ENCODE peak calls at places on chromosome 2, in nine cellular contexts. W, S, O, Y, I, H, E, L and V are unnamed samples. For H3K4me1, the result is how much of the 10 kb centered on the place peaks cover.

GRCh38 chr2:176291768-176292393 is 22.6 kb downstream of the MTX2 start:
- DNase-seq in Y (no peak), W (no peak), I (no peak), L (no peak), O (no peak), S (no peak), H (no peak), E (no peak), V (no peak)

GRCh38 chr2:100320547-100321180 is 1.6 kb downstream of the LONRF2 start:
- DNase-seq in Y (peak), E (no peak), H (peak), S (peak), W (no peak), L (no peak), O (no peak), I (peak), V (no peak)

GRCh38 chr2:205175831-205176230 is 506.5 kb upstream of the NRP2 start:
- DNase-seq in S (no peak), O (no peak), Y (no peak), I (peak), H (no peak), W (no peak), L (no peak), E (no peak), V (no peak)

GRCh38 chr2:210086292-210086691 is 83.9 kb downstream of the RPE start:
- DNase-seq in I (no peak), S (peak), L (peak), W (no peak), E (no peak), Y (no peak), O (no peak), H (no peak), V (no peak)

GRCh38 chr2:199302851-199303250 is 154.9 kb downstream of the SATB2 start:
- DNase-seq in L (peak), S (no peak), Y (no peak), E (no peak), H (no peak), W (no peak), O (no peak), I (no peak), V (no peak)

GRCh38 chr2:125312342-125312741 is 1287.3 kb downstream of the CNTNAP5 start:
- DNase-seq in L (no peak), H (no peak), O (no peak), W (no peak), I (no peak), Y (no peak), S (no peak), E (no peak), V (no peak)

GRCh38 chr2:105804266-105804665 is 59.6 kb downstream of the NCK2 start:
- DNase-seq in Y (no peak), E (no peak), I (no peak), L (no peak), H (peak), S (no peak), O (no peak), W (no peak), V (no peak)

GRCh38 chr2:100281521-100282438 is 40.5 kb downstream of the LONRF2 start:
- DNase-seq in O (no peak), H (no peak), L (peak), I (no peak), W (no peak), S (no peak), Y (peak), E (no peak), V (no peak)

GRCh38 chr2:88638743-88639142 is 11.5 kb upstream of the EIF2AK3 start:
- DNase-seq in W (no peak), S (peak), E (no peak), I (no peak), Y (no peak), O (no peak), L (peak), H (no peak), V (no peak)

GRCh38 chr2:207385076-207385475 is 144.7 kb upstream of the CREB1 start:
- DNase-seq in L (no peak), E (no peak), W (no peak), O (no peak), S (no peak), Y (no peak), I (no peak), H (no peak), V (no peak)

GRCh38 chr2:148044322-148044721 is 23.4 kb downstream of the MBD5 start:
- DNase-seq in S (no peak), L (no peak), O (no peak), Y (no peak), I (no peak), W (no peak), H (no peak), E (no peak), V (no peak)

GRCh38 chr2:189287982-189288494 is 108.5 kb upstream of the COL5A2 start:
- DNase-seq in S (peak), H (peak), Y (no peak), E (no peak), L (peak), W (peak), I (no peak), O (no peak), V (no peak)

GRCh38 chr2:44941551-44942234 is at the start of gene SIX3:
- DNase-seq in O (no peak), L (peak), Y (no peak), S (peak), E (no peak), W (peak), I (no peak), H (peak), V (no peak)

GRCh38 chr2:217585362-217585761 is 417.4 kb downstream of the TNS1 start:
- DNase-seq in O (no peak), S (no peak), I (no peak), H (no peak), L (no peak), E (no peak), W (no peak), Y (no peak), V (peak)

GRCh38 chr2:142190805-142191204 is 60.0 kb upstream of the LRP1B start:
- DNase-seq in W (no peak), S (no peak), E (no peak), Y (no peak), O (no peak), I (no peak), H (no peak), L (peak), V (no peak)

GRCh38 chr2:228688007-228688645 is 506.6 kb upstream of the SPHKAP start:
- DNase-seq in Y (no peak), E (no peak), L (peak), I (no peak), S (no peak), O (no peak), H (no peak), W (no peak), V (no peak)

GRCh38 chr2:70829916-70830315 is 5.7 kb downstream of the CD207 start:
- DNase-seq in E (no peak), O (no peak), S (no peak), W (no peak), H (no peak), L (no peak), Y (no peak), I (no peak), V (no peak)

GRCh38 chr2:218895758-218896500 is 15.3 kb downstream of the WNT10A start:
- DNase-seq in O (no peak), S (no peak), I (no peak), L (no peak), Y (no peak), H (no peak), E (no peak), W (no peak), V (no peak)

GRCh38 chr2:137980459-137980858 is 16.2 kb downstream of the HNMT start:
- DNase-seq in S (no peak), E (no peak), O (no peak), H (no peak), W (no peak), Y (no peak), L (peak), I (no peak), V (no peak)

GRCh38 chr2:205734436-205734835 is 52.1 kb downstream of the NRP2 start:
- DNase-seq in O (no peak), Y (peak), E (no peak), S (no peak), H (peak), L (peak), I (peak), W (no peak), V (no peak)

GRCh38 chr2:102003696-102004095 is 11.9 kb downstream of the IL1R2 start:
- DNase-seq in S (no peak), O (no peak), I (no peak), E (no peak), Y (no peak), L (no peak), H (no peak), W (no peak), V (no peak)

GRCh38 chr2:102000813-102001766 is 9.3 kb downstream of the IL1R2 start:
- DNase-seq in S (no peak), H (no peak), Y (no peak), I (no peak), L (no peak), W (no peak), O (no peak), E (no peak), V (no peak)

GRCh38 chr2:102002229-102002628 is 10.5 kb downstream of the IL1R2 start:
- DNase-seq in L (no peak), O (no peak), S (no peak), E (no peak), W (peak), Y (no peak), I (no peak), H (no peak), V (no peak)

GRCh38 chr2:102000012-102000411 is 8.3 kb downstream of the IL1R2 start:
- DNase-seq in S (no peak), I (no peak), L (no peak), O (no peak), H (no peak), W (no peak), E (no peak), Y (no peak), V (no peak)

GRCh38 chr2:102001767-102002142 is 10.0 kb downstream of the IL1R2 start:
- DNase-seq in S (no peak), O (no peak), E (no peak), Y (no peak), L (no peak), I (no peak), H (no peak), W (no peak), V (no peak)
- H3K4me3 ChIP-seq in S (no peak), O (no peak), E (no peak), Y (no peak), L (no peak), I (no peak), H (no peak), W (no peak), V (no peak)

GRCh38 chr2:43081131-43081745 is 145.2 kb downstream of the ZFP36L2 start:
- DNase-seq in Y (no peak), H (no peak), S (no peak), O (no peak), L (no peak), W (no peak), E (no peak), I (no peak), V (no peak)

GRCh38 chr2:43082111-43082877 is 144.1 kb downstream of the ZFP36L2 start:
- DNase-seq in Y (peak), W (no peak), E (peak), L (peak), O (peak), H (peak), S (no peak), I (no peak), V (no peak)

GRCh38 chr2:43083278-43083677 is 143.1 kb downstream of the ZFP36L2 start:
- DNase-seq in I (no peak), Y (peak), L (peak), W (no peak), E (no peak), S (no peak), O (no peak), H (no peak), V (peak)

GRCh38 chr2:43083710-43084698 is 142.4 kb downstream of the ZFP36L2 start:
- DNase-seq in L (peak), E (peak), I (peak), Y (peak), S (no peak), W (no peak), H (peak), O (no peak), V (peak)

DNA sequence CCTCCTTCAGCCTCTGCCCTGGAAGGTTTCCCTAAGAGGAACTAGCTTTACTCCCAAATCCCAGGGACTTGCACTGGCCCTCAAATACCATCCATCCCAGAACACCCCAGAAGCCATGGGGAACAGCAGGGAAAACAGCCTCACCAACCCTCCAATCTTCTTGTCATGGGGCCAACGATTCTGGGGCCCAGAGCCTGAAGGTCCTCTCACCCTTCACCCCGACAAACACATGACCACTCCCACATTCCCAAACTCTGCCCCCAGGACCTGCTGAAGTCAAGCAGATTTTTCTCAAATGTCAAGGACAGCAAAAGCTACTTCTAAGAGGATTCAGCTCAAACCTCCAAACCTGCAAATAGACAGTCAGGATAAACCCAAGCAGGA is 143.5 kb downstream of the ZFP36L2 start:
- DNase-seq in S (no peak), Y (no peak), H (no peak), I (no peak), E (no peak), O (no peak), L (no peak), W (no peak), V (no peak)
- H3K4me1 ChIP-seq in S (under half), Y (under half), H (half or more), I (under half), E (half or more), O (under half), L (half or more), W (under half), V (half or more)

GRCh38 chr2:226313071-226313470 is 486.5 kb downstream of the IRS1 start:
- DNase-seq in O (no peak), W (no peak), E (no peak), H (no peak), Y (no peak), S (no peak), L (no peak), I (no peak), V (no peak)

GRCh38 chr2:226306969-226307368 is 492.7 kb downstream of the IRS1 start:
- DNase-seq in O (no peak), E (no peak), S (no peak), H (no peak), W (no peak), Y (no peak), I (no peak), L (no peak), V (no peak)

GRCh38 chr2:226307440-226308365 is 491.9 kb downstream of the IRS1 start:
- DNase-seq in O (no peak), E (no peak), W (no peak), S (no peak), L (no peak), H (no peak), Y (no peak), I (no peak), V (no peak)

GRCh38 chr2:226308981-226309380 is 490.6 kb downstream of the IRS1 start:
- DNase-seq in I (no peak), W (no peak), E (no peak), S (no peak), L (peak), O (no peak), H (no peak), Y (no peak), V (no peak)

GRCh38 chr2:226310081-226310625 is 489.5 kb downstream of the IRS1 start:
- DNase-seq in Y (no peak), H (no peak), I (no peak), O (no peak), W (no peak), E (no peak), S (no peak), L (peak), V (no peak)
- H3K4me3 ChIP-seq in Y (no peak), H (no peak), I (no peak), O (no peak), W (no peak), E (no peak), S (no peak), L (no peak), V (no peak)

GRCh38 chr2:172931256-172931894 is 144.3 kb upstream of the MAP3K20 start:
- DNase-seq in I (peak), S (no peak), L (peak), W (no peak), H (peak), E (no peak), O (no peak), Y (peak), V (no peak)

GRCh38 chr2:172927381-172928357 is 148.0 kb upstream of the MAP3K20 start:
- DNase-seq in L (peak), S (no peak), E (peak), Y (peak), W (no peak), H (no peak), O (peak), I (peak), V (no peak)

GRCh38 chr2:172930871-172931255 is 144.8 kb upstream of the MAP3K20 start:
- DNase-seq in S (no peak), W (no peak), Y (no peak), L (no peak), E (no peak), I (no peak), H (no peak), O (no peak), V (no peak)

GRCh38 chr2:172929644-172930043 is 146.0 kb upstream of the MAP3K20 start:
- DNase-seq in S (no peak), Y (no peak), E (no peak), W (no peak), L (peak), O (no peak), I (no peak), H (no peak), V (no peak)

GRCh38 chr2:172928754-172929153 is 146.9 kb upstream of the MAP3K20 start:
- DNase-seq in S (no peak), O (no peak), Y (no peak), L (peak), E (no peak), I (no peak), H (no peak), W (no peak), V (no peak)
- H3K4me1 ChIP-seq in S (under half), O (under half), Y (under half), L (under half), E (half or more), I (under half), H (under half), W (under half), V (under half)

GRCh38 chr2:151562398-151562797 is 152.7 kb downstream of the RIF1 start:
- DNase-seq in I (no peak), Y (no peak), H (no peak), L (no peak), O (no peak), S (no peak), E (no peak), W (no peak), V (peak)
- H3K4me3 ChIP-seq in I (no peak), Y (no peak), H (no peak), L (no peak), O (no peak), S (no peak), E (no peak), W (no peak), V (no peak)

DNA sequence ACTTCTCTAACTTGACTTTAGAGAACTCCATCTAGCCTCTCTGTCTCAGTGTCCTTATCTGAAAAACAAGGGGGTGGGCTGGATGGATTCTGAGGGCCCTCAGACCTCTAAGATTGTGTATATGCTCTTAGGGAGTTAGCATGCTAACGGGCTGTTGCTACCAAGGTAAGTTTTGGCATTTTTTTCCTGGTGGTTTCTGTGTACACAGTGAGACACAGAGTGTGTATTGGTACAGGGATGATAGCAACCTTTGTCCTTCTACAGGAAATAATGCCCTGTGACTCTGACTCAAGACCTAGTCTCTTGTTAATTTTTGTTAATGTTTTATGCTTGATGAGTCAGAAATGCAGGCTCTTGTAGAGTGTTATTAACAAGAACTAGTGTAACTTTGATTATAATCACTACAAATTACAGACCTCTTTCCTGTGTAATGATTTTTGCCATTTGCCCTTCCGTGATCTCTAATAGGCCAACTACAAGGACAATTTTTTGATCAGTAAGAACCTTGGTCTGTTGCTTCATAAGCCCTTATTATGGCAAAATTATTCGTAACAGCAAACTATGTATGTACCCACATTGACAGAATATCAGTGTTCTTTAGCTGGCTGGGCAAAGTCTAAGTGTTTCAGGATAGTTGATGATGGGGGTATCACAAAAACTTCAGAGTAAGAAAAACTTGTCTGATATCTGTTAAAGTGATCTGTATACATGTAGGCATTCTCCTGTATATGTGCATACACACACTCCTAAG is 89.7 kb downstream of the SPTBN1 start:
- DNase-seq in I (no peak), O (no peak), E (no peak), L (peak), S (peak), Y (no peak), W (no peak), H (no peak), V (no peak)
- H3K4me1 ChIP-seq in I (under half), O (under half), E (half or more), L (under half), S (under half), Y (under half), W (under half), H (under half), V (under half)